ENCODE peak calls at places on chromosomes 5 and 9, in eight cellular contexts. One of them, this sample, is unnamed. For H3K27me3, the result is how much of the 10 kb centered on the place peaks cover.

GRCh38 chr5:56259002-56259511 is 25.9 kb upstream of the ANKRD55 start:
- DNase-seq in CD8-positive, alpha-beta T cell: no peak
- DNase-seq in Panc1: no peak
- DNase-seq in heart right ventricle: no peak
- DNase-seq in tibial artery: no peak
- DNase-seq in K562: no peak
- DNase-seq in body of pancreas: no peak
- DNase-seq in pancreas: no peak
- DNase-seq in this sample: peak

GRCh38 chr9:78713746-78714405 is 417.0 kb downstream of the PSAT1 start:
- DNase-seq in K562: no peak
- DNase-seq in Panc1: no peak
- DNase-seq in pancreas: no peak
- DNase-seq in body of pancreas: no peak
- DNase-seq in tibial artery: no peak
- DNase-seq in heart right ventricle: no peak
- DNase-seq in CD8-positive, alpha-beta T cell: no peak
- DNase-seq in this sample: no peak

GRCh38 chr5:54742417-54742889 is 224.9 kb downstream of the SNX18 start:
- DNase-seq in Panc1: no peak
- DNase-seq in K562: peak
- DNase-seq in pancreas: no peak
- DNase-seq in tibial artery: no peak
- DNase-seq in body of pancreas: peak
- DNase-seq in CD8-positive, alpha-beta T cell: no peak
- DNase-seq in heart right ventricle: no peak
- DNase-seq in this sample: no peak

GRCh38 chr5:152505442-152506042 is 100.5 kb upstream of the NMUR2 start:
- DNase-seq in K562: peak
- DNase-seq in body of pancreas: peak
- DNase-seq in heart right ventricle: no peak
- DNase-seq in CD8-positive, alpha-beta T cell: no peak
- DNase-seq in pancreas: no peak
- DNase-seq in Panc1: peak
- DNase-seq in tibial artery: peak
- DNase-seq in this sample: no peak

GRCh38 chr9:13014484-13014883 is 239.7 kb downstream of the LURAP1L start:
- DNase-seq in K562: no peak
- DNase-seq in pancreas: no peak
- DNase-seq in tibial artery: no peak
- DNase-seq in Panc1: no peak
- DNase-seq in heart right ventricle: no peak
- DNase-seq in body of pancreas: no peak
- DNase-seq in CD8-positive, alpha-beta T cell: no peak
- DNase-seq in this sample: no peak

GRCh38 chr5:33317271-33317670 is 123.5 kb upstream of the TARS1 start:
- DNase-seq in tibial artery: no peak
- DNase-seq in body of pancreas: no peak
- DNase-seq in pancreas: no peak
- DNase-seq in Panc1: no peak
- DNase-seq in heart right ventricle: no peak
- DNase-seq in CD8-positive, alpha-beta T cell: no peak
- DNase-seq in K562: no peak
- DNase-seq in this sample: no peak

GRCh38 chr9:136720251-136720886 is 8.0 kb downstream of the DIPK1B start:
- DNase-seq in body of pancreas: no peak
- DNase-seq in pancreas: peak
- DNase-seq in Panc1: no peak
- DNase-seq in K562: no peak
- DNase-seq in CD8-positive, alpha-beta T cell: no peak
- DNase-seq in heart right ventricle: peak
- DNase-seq in tibial artery: no peak
- DNase-seq in this sample: no peak

GRCh38 chr5:67244345-67244793 is 47.8 kb upstream of the CD180 start:
- DNase-seq in CD8-positive, alpha-beta T cell: no peak
- DNase-seq in Panc1: no peak
- DNase-seq in tibial artery: no peak
- DNase-seq in K562: no peak
- DNase-seq in heart right ventricle: no peak
- DNase-seq in body of pancreas: no peak
- DNase-seq in pancreas: no peak
- DNase-seq in this sample: no peak

GRCh38 chr9:115035872-115036612 is 81.9 kb downstream of the TNC start:
- DNase-seq in K562: no peak
- DNase-seq in Panc1: no peak
- DNase-seq in body of pancreas: no peak
- DNase-seq in CD8-positive, alpha-beta T cell: no peak
- DNase-seq in pancreas: no peak
- DNase-seq in tibial artery: no peak
- DNase-seq in heart right ventricle: no peak
- DNase-seq in this sample: peak

GRCh38 chr9:22446589-22446949 is at the start of gene DMRTA1:
- DNase-seq in K562: no peak
- DNase-seq in tibial artery: peak
- DNase-seq in Panc1: no peak
- DNase-seq in heart right ventricle: peak
- DNase-seq in body of pancreas: peak
- DNase-seq in CD8-positive, alpha-beta T cell: no peak
- DNase-seq in pancreas: peak
- DNase-seq in this sample: no peak

GRCh38 chr9:107136296-107136695 is 146.8 kb upstream of the RAD23B start:
- DNase-seq in CD8-positive, alpha-beta T cell: no peak
- DNase-seq in tibial artery: no peak
- DNase-seq in Panc1: no peak
- DNase-seq in heart right ventricle: no peak
- DNase-seq in pancreas: no peak
- DNase-seq in body of pancreas: no peak
- DNase-seq in K562: no peak
- DNase-seq in this sample: no peak

GRCh38 chr9:81729141-81729540 is 39.8 kb upstream of the TLE1 start:
- DNase-seq in CD8-positive, alpha-beta T cell: no peak
- DNase-seq in body of pancreas: no peak
- DNase-seq in pancreas: no peak
- DNase-seq in heart right ventricle: no peak
- DNase-seq in tibial artery: no peak
- DNase-seq in Panc1: no peak
- DNase-seq in K562: no peak
- DNase-seq in this sample: peak

GRCh38 chr9:13205824-13206223 is 73.7 kb downstream of the MPDZ start:
- DNase-seq in K562: no peak
- DNase-seq in heart right ventricle: no peak
- DNase-seq in CD8-positive, alpha-beta T cell: no peak
- DNase-seq in tibial artery: no peak
- DNase-seq in Panc1: no peak
- DNase-seq in body of pancreas: no peak
- DNase-seq in pancreas: no peak
- DNase-seq in this sample: no peak

GRCh38 chr9:129908846-129909245 is 73.6 kb downstream of the USP20 start:
- DNase-seq in CD8-positive, alpha-beta T cell: no peak
- DNase-seq in body of pancreas: no peak
- DNase-seq in pancreas: no peak
- DNase-seq in K562: no peak
- DNase-seq in heart right ventricle: no peak
- DNase-seq in tibial artery: no peak
- DNase-seq in Panc1: no peak
- DNase-seq in this sample: no peak

GRCh38 chr9:104866186-104866585 is 61.8 kb downstream of the ABCA1 start:
- DNase-seq in CD8-positive, alpha-beta T cell: no peak
- DNase-seq in body of pancreas: no peak
- DNase-seq in Panc1: no peak
- DNase-seq in tibial artery: no peak
- DNase-seq in K562: no peak
- DNase-seq in heart right ventricle: no peak
- DNase-seq in pancreas: no peak
- DNase-seq in this sample: no peak

GRCh38 chr5:11174601-11175000 is 413.6 kb upstream of the DAP start:
- DNase-seq in Panc1: no peak
- DNase-seq in K562: no peak
- DNase-seq in tibial artery: no peak
- DNase-seq in CD8-positive, alpha-beta T cell: no peak
- DNase-seq in pancreas: no peak
- DNase-seq in heart right ventricle: no peak
- DNase-seq in body of pancreas: no peak
- DNase-seq in this sample: no peak

GRCh38 chr5:88145603-88146467 is 122.8 kb downstream of the TMEM161B start:
- DNase-seq in CD8-positive, alpha-beta T cell: no peak
- DNase-seq in Panc1: no peak
- DNase-seq in heart right ventricle: no peak
- DNase-seq in K562: no peak
- DNase-seq in pancreas: peak
- DNase-seq in body of pancreas: no peak
- DNase-seq in tibial artery: no peak
- DNase-seq in this sample: no peak

GRCh38 chr5:152007556-152007955 is 82.9 kb upstream of the GLRA1 start:
- DNase-seq in tibial artery: no peak
- DNase-seq in pancreas: no peak
- DNase-seq in Panc1: no peak
- DNase-seq in heart right ventricle: no peak
- DNase-seq in K562: no peak
- DNase-seq in body of pancreas: no peak
- DNase-seq in CD8-positive, alpha-beta T cell: no peak
- DNase-seq in this sample: no peak

GRCh38 chr9:137301086-137301947 is 754 bp downstream of the NRARP start:
- DNase-seq in CD8-positive, alpha-beta T cell: no peak
- DNase-seq in heart right ventricle: peak
- DNase-seq in Panc1: no peak
- DNase-seq in pancreas: peak
- DNase-seq in K562: peak
- DNase-seq in tibial artery: no peak
- DNase-seq in body of pancreas: peak
- DNase-seq in this sample: peak

GRCh38 chr5:71903826-71904225 is 184.8 kb downstream of the CARTPT start:
- DNase-seq in heart right ventricle: no peak
- DNase-seq in body of pancreas: no peak
- DNase-seq in CD8-positive, alpha-beta T cell: no peak
- DNase-seq in K562: no peak
- DNase-seq in Panc1: no peak
- DNase-seq in pancreas: no peak
- DNase-seq in tibial artery: no peak
- DNase-seq in this sample: no peak

GRCh38 chr9:124000784-124001444 is 10.7 kb upstream of the LHX2 start:
- DNase-seq in body of pancreas: no peak
- DNase-seq in Panc1: no peak
- DNase-seq in K562: no peak
- DNase-seq in CD8-positive, alpha-beta T cell: no peak
- DNase-seq in pancreas: no peak
- DNase-seq in heart right ventricle: no peak
- DNase-seq in tibial artery: peak
- DNase-seq in this sample: no peak
- H3K27me3 ChIP-seq in body of pancreas: under half
- H3K27me3 ChIP-seq in Panc1: under half
- H3K27me3 ChIP-seq in K562: under half
- H3K27me3 ChIP-seq in CD8-positive, alpha-beta T cell: under half
- H3K27me3 ChIP-seq in pancreas: under half
- H3K27me3 ChIP-seq in heart right ventricle: under half
- H3K27me3 ChIP-seq in tibial artery: under half
- H3K27me3 ChIP-seq in this sample: under half

GRCh38 chr9:133107245-133107722 is 13.8 kb downstream of the RALGDS start:
- DNase-seq in tibial artery: no peak
- DNase-seq in pancreas: peak
- DNase-seq in Panc1: no peak
- DNase-seq in heart right ventricle: no peak
- DNase-seq in CD8-positive, alpha-beta T cell: no peak
- DNase-seq in body of pancreas: no peak
- DNase-seq in K562: no peak
- DNase-seq in this sample: no peak

GRCh38 chr9:133105461-133105770 is 15.6 kb downstream of the RALGDS start:
- DNase-seq in body of pancreas: no peak
- DNase-seq in Panc1: no peak
- DNase-seq in tibial artery: peak
- DNase-seq in CD8-positive, alpha-beta T cell: no peak
- DNase-seq in K562: no peak
- DNase-seq in pancreas: peak
- DNase-seq in heart right ventricle: no peak
- DNase-seq in this sample: no peak

GRCh38 chr9:133107961-133108793 is 12.9 kb downstream of the RALGDS start:
- DNase-seq in K562: no peak
- DNase-seq in CD8-positive, alpha-beta T cell: no peak
- DNase-seq in body of pancreas: no peak
- DNase-seq in tibial artery: peak
- DNase-seq in Panc1: no peak
- DNase-seq in heart right ventricle: no peak
- DNase-seq in pancreas: peak
- DNase-seq in this sample: no peak

GRCh38 chr9:133104718-133105460 is 16.2 kb downstream of the RALGDS start:
- DNase-seq in K562: no peak
- DNase-seq in pancreas: peak
- DNase-seq in tibial artery: peak
- DNase-seq in heart right ventricle: no peak
- DNase-seq in Panc1: no peak
- DNase-seq in body of pancreas: no peak
- DNase-seq in CD8-positive, alpha-beta T cell: no peak
- DNase-seq in this sample: no peak

GRCh38 chr9:133106511-133107244 is 14.4 kb downstream of the RALGDS start:
- DNase-seq in CD8-positive, alpha-beta T cell: no peak
- DNase-seq in K562: no peak
- DNase-seq in body of pancreas: no peak
- DNase-seq in Panc1: no peak
- DNase-seq in pancreas: no peak
- DNase-seq in heart right ventricle: no peak
- DNase-seq in tibial artery: peak
- DNase-seq in this sample: no peak
- H3K27me3 ChIP-seq in CD8-positive, alpha-beta T cell: under half
- H3K27me3 ChIP-seq in K562: under half
- H3K27me3 ChIP-seq in body of pancreas: under half
- H3K27me3 ChIP-seq in Panc1: under half
- H3K27me3 ChIP-seq in pancreas: under half
- H3K27me3 ChIP-seq in heart right ventricle: under half
- H3K27me3 ChIP-seq in tibial artery: under half
- H3K27me3 ChIP-seq in this sample: under half

DNA sequence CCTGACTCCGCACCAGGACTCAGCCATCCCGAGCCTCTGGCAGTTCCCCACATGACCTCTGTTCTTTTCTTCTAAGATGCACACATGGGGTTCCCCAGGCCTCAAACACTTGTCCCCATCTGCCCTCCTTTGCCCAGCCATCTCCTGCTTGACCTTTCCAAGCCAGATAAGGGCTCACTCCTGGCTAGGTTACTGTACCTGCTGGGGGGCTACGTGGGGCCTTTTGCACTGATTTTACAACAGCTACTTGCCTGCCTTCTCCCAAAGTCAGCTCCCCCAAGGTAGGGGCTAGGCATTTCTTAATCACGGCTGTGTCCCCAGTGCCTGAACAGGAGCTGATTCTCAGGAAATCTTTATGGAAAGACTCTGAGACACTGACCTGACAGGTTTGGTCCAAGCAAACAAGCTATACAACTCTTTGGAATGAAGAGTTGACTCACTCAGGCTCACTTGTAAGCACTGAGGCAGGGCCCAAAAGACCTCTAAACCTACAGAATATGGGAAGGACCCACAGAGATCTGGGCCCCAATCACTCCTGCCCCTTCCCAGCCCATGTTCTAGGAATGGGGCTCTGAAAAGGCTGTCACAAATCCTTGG is 2.5 kb downstream of the MACROH2A1 start:
- DNase-seq in heart right ventricle: no peak
- DNase-seq in CD8-positive, alpha-beta T cell: no peak
- DNase-seq in K562: no peak
- DNase-seq in pancreas: no peak
- DNase-seq in tibial artery: no peak
- DNase-seq in Panc1: no peak
- DNase-seq in body of pancreas: no peak
- DNase-seq in this sample: no peak
- H3K27me3 ChIP-seq in heart right ventricle: under half
- H3K27me3 ChIP-seq in CD8-positive, alpha-beta T cell: under half
- H3K27me3 ChIP-seq in K562: under half
- H3K27me3 ChIP-seq in pancreas: under half
- H3K27me3 ChIP-seq in tibial artery: under half
- H3K27me3 ChIP-seq in Panc1: under half
- H3K27me3 ChIP-seq in body of pancreas: under half
- H3K27me3 ChIP-seq in this sample: under half

GRCh38 chr5:174090147-174090546 is 44.6 kb downstream of the NSG2 start:
- DNase-seq in tibial artery: no peak
- DNase-seq in heart right ventricle: no peak
- DNase-seq in Panc1: no peak
- DNase-seq in CD8-positive, alpha-beta T cell: no peak
- DNase-seq in body of pancreas: no peak
- DNase-seq in pancreas: no peak
- DNase-seq in K562: no peak
- DNase-seq in this sample: no peak
- H3K27me3 ChIP-seq in tibial artery: under half
- H3K27me3 ChIP-seq in heart right ventricle: under half
- H3K27me3 ChIP-seq in Panc1: under half
- H3K27me3 ChIP-seq in CD8-positive, alpha-beta T cell: under half
- H3K27me3 ChIP-seq in body of pancreas: under half
- H3K27me3 ChIP-seq in pancreas: under half
- H3K27me3 ChIP-seq in K562: under half
- H3K27me3 ChIP-seq in this sample: under half

This sample was measured in GM06990.